ENCODE peak calls at places on chromosomes 5 and 9, in four cellular contexts. Z is transverse colon, S is tibial nerve, R is Caco-2. C is an unnamed sample.

GRCh38 chr9:21761309-21761901 is 41.0 kb upstream of the MTAP start:
- DNase-seq in Z (no peak), S (no peak), R (no peak), C (no peak)

GRCh38 chr9:118558891-118559290 is 810.3 kb downstream of the BRINP1 start:
- DNase-seq in Z (no peak), S (no peak), R (no peak), C (no peak)

GRCh38 chr9:86119457-86119856 is 20.1 kb upstream of the GOLM1 start:
- DNase-seq in Z (no peak), S (no peak), R (no peak), C (no peak)

GRCh38 chr5:137822158-137822764 is 45.4 kb upstream of the MYOT start:
- DNase-seq in Z (peak), S (no peak), R (peak), C (peak)

GRCh38 chr9:124045076-124045829 is 33.7 kb downstream of the LHX2 start:
- DNase-seq in Z (peak), S (no peak), R (no peak), C (no peak)

GRCh38 chr9:98517710-98518109 is 191.0 kb downstream of the GABBR2 start:
- DNase-seq in Z (no peak), S (no peak), R (no peak), C (no peak)

GRCh38 chr5:170496629-170497028 is 7.2 kb upstream of the KCNIP1 start:
- DNase-seq in Z (no peak), S (no peak), R (no peak), C (no peak)

GRCh38 chr5:43036856-43037711 is 3.0 kb downstream of the ANXA2R start:
- DNase-seq in Z (peak), S (no peak), R (no peak), C (no peak)

GRCh38 chr5:116504593-116504992 is 70.0 kb downstream of the SEMA6A start:
- DNase-seq in Z (no peak), S (no peak), R (no peak), C (no peak)

GRCh38 chr5:137236266-137236665 is 262.9 kb downstream of the SPOCK1 start:
- DNase-seq in Z (no peak), S (no peak), R (no peak), C (no peak)

GRCh38 chr5:50947892-50948683 is 281.7 kb downstream of the PARP8 start:
- DNase-seq in Z (no peak), S (no peak), R (no peak), C (no peak)

GRCh38 chr9:126306071-126306647 is 20.5 kb upstream of the MVB12B start:
- DNase-seq in Z (no peak), S (no peak), R (no peak), C (no peak)

GRCh38 chr9:127637322-127637847 is 25.3 kb downstream of the STXBP1 start:
- DNase-seq in Z (peak), S (no peak), R (no peak), C (no peak)

GRCh38 chr5:91928751-91929521 is 545.8 kb upstream of the ARRDC3 start:
- DNase-seq in Z (no peak), S (no peak), R (no peak), C (no peak)

GRCh38 chr5:43007246-43007910 is 32.7 kb downstream of the ANXA2R start:
- DNase-seq in Z (peak), S (peak), R (peak), C (peak)

GRCh38 chr9:113955076-113955752 is 79.1 kb downstream of the ZNF618 start:
- DNase-seq in Z (no peak), S (no peak), R (no peak), C (no peak)

GRCh38 chr9:91690540-91691249 is 259.3 kb downstream of the ROR2 start:
- DNase-seq in Z (no peak), S (no peak), R (no peak), C (no peak)

GRCh38 chr5:109953821-109954220 is 264.1 kb downstream of the MAN2A1 start:
- DNase-seq in Z (no peak), S (no peak), R (no peak), C (no peak)

GRCh38 chr9:76912631-76913275 is 6.8 kb upstream of the PRUNE2 start:
- DNase-seq in Z (no peak), S (no peak), R (no peak), C (no peak)

GRCh38 chr9:8889100-8889499 is 1089.5 kb upstream of the DMAC1 start:
- DNase-seq in Z (no peak), S (no peak), R (no peak), C (no peak)

GRCh38 chr9:92508018-92508417 is 25.7 kb upstream of the ASPN start:
- DNase-seq in Z (no peak), S (no peak), R (no peak), C (no peak)

GRCh38 chr5:14041528-14042184 is 97.2 kb upstream of the DNAH5 start:
- DNase-seq in Z (no peak), S (no peak), R (no peak), C (no peak)

GRCh38 chr5:23208959-23209431 is 298.4 kb upstream of the PRDM9 start:
- DNase-seq in Z (no peak), S (no peak), R (peak), C (no peak)

GRCh38 chr9:7370378-7370777 is 429.2 kb downstream of the DMAC1 start:
- DNase-seq in Z (no peak), S (no peak), R (no peak), C (no peak)

GRCh38 chr9:16824545-16825041 is 45.9 kb downstream of the BNC2 start:
- DNase-seq in Z (no peak), S (no peak), R (no peak), C (no peak)

DNA sequence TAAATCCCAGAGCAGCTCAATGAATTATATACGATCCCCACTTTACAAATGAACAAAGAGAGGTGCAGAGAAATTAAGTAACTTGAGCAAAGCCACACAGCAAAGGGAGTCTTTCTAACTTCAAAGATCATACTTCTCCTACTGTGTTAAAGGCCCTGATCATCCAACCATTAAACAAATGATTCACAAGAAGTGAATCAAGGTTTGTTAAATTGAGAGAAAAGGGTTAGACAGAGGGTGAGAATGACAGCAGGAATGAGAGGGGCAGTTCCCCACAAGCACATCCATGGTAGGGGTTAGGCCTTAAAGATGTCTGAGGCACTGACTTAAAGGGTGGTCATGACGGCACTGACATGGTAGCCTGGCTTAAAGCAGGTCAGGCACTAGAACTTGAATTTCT is 10.7 kb downstream of the IDNK start:
- DNase-seq in Z (no peak), S (no peak), R (no peak), C (no peak)
- TF ChIP-seq CTCF in Z (no peak), S (no peak), R (no peak), C (no peak)

GRCh38 chr5:36041537-36041845 is 25.2 kb downstream of the UGT3A2 start:
- DNase-seq in Z (no peak), S (no peak), R (no peak), C (no peak)
- TF ChIP-seq CTCF in Z (no peak), S (no peak), R (no peak), C (peak)

GRCh38 chr9:109182940-109183798 is 16.1 kb upstream of the FRRS1L start:
- DNase-seq in Z (peak), S (no peak), R (peak), C (no peak)
- TF ChIP-seq CTCF in Z (peak), S (peak), R (peak), C (peak)

GRCh38 chr5:132468665-132469379 is 21.8 kb downstream of the IRF1 start:
- DNase-seq in Z (peak), S (no peak), R (no peak), C (no peak)

GRCh38 chr5:132470596-132470995 is 20.0 kb downstream of the IRF1 start:
- DNase-seq in Z (peak), S (no peak), R (no peak), C (no peak)

GRCh38 chr5:132471006-132471907 is 19.3 kb downstream of the IRF1 start:
- DNase-seq in Z (peak), S (no peak), R (no peak), C (no peak)

GRCh38 chr5:132467292-132467984 is 23.1 kb downstream of the IRF1 start:
- DNase-seq in Z (peak), S (no peak), R (no peak), C (no peak)

GRCh38 chr5:132469380-132470372 is 20.9 kb downstream of the IRF1 start:
- DNase-seq in Z (peak), S (no peak), R (peak), C (no peak)
- TF ChIP-seq CTCF in Z (no peak), S (no peak), R (no peak), C (no peak)

GRCh38 chr9:132312873-132313272 is 41.9 kb downstream of the SETX start:
- DNase-seq in Z (no peak), S (no peak), R (no peak), C (no peak)
- TF ChIP-seq CTCF in Z (no peak), S (no peak), R (no peak), C (peak)